ENCODE peak calls at places on chromosome 17, in four cellular contexts. Q is ovary, D is spleen, N is testis. H is an unnamed sample.

GRCh38 chr17:37818689-37819088 is 73.8 kb upstream of the HNF1B start:
- DNase-seq in D (no peak), N (no peak), Q (no peak), H (peak)

GRCh38 chr17:72416905-72417304 is 296.1 kb downstream of the SOX9 start:
- DNase-seq in Q (no peak), N (no peak), D (no peak), H (no peak)

GRCh38 chr17:50692448-50693040 is 15.2 kb downstream of the ANKRD40 start:
- DNase-seq in Q (no peak), N (no peak), D (no peak), H (no peak)

GRCh38 chr17:68821860-68822693 is 133.1 kb downstream of the ABCA8 start:
- DNase-seq in D (no peak), N (no peak), Q (no peak), H (no peak)

GRCh38 chr17:57987582-57988300 is at the start of gene VEZF1:
- DNase-seq in Q (peak), N (peak), D (peak), H (peak)

GRCh38 chr17:65345261-65346060 is 208.3 kb downstream of the RGS9 start:
- DNase-seq in D (no peak), Q (no peak), N (no peak), H (no peak)

GRCh38 chr17:5365831-5366230 is 53.6 kb downstream of the NUP88 start:
- DNase-seq in D (no peak), Q (no peak), N (no peak), H (no peak)

GRCh38 chr17:17724307-17724921 is 43.2 kb downstream of the RAI1 start:
- DNase-seq in Q (peak), D (peak), N (no peak), H (no peak)

GRCh38 chr17:50687200-50688066 is 20.3 kb downstream of the ANKRD40 start:
- DNase-seq in D (no peak), N (peak), Q (peak), H (no peak)

GRCh38 chr17:12790806-12791148 is 1.5 kb downstream of the ARHGAP44 start:
- DNase-seq in N (no peak), Q (no peak), D (no peak), H (no peak)

GRCh38 chr17:12789976-12790805 is 893 bp downstream of the ARHGAP44 start:
- DNase-seq in Q (peak), N (peak), D (peak), H (peak)

GRCh38 chr17:12794919-12795517 is 5.7 kb downstream of the ARHGAP44 start:
- DNase-seq in N (no peak), Q (no peak), D (no peak), H (no peak)

DNA sequence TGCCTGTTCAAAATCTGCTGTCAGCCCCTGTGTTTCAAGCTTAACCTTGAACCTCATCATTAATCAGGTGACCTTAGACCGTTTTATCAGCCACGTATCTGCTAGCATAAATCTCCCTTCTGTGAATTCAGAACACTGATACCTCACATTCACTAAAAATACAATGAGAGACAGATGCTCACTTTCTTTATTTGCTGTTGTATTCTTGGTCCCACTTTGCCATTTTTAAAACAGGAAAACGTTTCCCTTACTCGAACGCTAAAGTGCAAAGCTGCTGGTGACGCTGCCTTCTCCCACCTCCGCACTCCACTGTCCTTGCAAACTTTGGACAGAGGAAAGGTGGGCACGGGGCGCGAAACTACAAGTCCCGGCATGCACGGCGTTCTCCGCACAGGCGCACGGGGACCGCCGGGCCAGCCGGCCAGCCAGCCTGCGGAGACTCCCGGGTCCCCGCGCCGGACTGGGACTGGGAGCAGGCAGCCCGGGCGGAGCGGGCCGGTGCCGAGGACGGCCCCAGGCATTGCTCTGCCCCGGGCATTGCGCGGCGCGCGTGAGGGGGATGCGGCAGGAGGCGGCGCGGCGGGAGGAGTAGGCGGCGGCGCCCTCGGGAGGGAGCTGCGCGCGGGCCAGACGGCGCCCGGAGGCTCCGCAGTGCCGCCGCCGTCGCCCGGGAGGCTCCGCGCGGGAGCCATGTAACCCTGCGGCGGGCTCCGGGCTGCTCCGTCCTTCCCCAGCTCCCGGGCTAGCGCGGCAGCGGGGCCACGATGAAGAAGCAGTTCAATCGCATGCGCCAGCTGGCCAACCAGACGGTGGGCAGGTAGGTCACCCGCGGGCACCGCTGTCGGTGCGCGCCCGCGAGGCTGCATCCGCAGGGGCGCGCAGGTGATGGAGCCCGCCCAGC is at the start of gene ARHGAP44:
- DNase-seq in D (peak), Q (peak), N (peak), H (peak)
- H3K27ac ChIP-seq in D (peak), Q (peak), N (peak), H (peak)

DNA sequence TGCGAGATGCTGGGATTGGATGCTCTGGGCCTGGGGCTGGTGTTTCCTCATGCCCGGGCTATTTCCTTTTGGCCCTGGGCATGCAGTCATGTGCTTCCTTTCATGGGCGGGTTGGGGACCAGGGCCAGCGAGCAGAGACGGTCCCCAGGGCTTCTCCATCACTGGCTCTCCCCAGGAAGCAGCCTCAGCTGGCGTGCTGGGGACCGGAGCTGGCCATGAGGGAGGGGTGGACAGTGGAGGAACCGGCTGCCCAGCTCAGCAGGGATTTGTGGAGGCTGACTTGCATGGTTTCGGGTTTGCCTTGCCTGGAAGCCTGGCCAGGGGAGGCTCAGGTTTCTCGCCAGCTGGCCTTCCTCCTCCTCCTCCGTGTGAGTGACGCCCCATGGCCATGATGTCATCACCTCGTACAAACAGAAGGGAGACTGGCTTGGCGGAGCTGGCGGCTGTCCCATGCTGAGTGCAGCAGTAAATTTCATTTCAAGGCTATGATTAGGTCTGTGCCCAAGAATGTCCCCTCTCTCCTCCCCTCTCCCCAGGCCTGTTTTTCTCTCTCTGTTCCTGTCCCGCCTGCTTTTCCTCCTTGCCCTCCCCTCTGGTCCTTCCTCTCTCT is 8.9 kb upstream of the TIMP2 start:
- DNase-seq in Q (peak), D (peak), N (peak), H (peak)
- H3K4me3 ChIP-seq in Q (peak), D (peak), N (no peak), H (no peak)

DNA sequence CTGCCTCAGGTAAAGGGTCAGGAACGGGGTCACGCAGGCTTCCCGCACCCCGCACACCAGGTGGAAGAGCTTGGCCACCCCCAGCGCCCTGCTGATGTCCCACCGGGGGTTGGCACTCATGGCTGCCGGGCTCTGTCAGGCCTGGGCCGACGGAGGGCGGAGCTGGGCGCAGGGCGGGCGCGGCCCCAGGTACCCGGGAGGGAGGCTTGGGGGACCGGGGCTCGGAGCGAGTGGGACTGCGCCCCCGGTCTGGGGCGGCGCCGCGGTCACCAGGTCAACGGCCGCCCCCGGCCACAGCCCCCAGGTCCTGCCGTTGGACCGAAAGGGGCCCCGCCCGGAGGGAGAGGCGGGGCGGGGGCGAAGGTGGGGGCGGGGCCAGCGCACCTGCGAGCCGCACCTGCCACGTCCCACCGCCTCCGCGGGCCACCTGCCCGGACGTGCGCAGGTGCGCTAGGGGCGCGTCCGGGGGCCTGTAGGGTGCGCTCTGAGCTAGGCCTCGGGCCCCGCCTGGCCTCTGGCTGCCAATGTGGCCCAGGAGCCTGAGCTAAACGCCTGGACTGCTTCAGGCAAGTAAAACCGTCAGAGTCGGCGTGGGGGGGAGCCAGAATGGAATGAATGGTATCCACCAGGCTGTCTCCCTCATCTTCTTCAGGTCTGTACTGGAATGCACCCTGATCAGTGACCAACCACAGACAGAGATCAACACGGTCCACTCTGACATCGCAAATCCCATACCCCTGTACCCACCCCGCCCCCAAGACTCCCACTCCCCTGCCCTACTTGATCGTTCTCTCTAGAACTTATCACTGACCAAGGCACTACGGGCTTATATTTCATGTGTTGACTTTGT is at the start of gene MFSD6L:
- DNase-seq in Q (no peak), N (no peak), D (peak), H (peak)
- TF ChIP-seq POLR2A in Q (no peak), N (no peak), D (no peak), H (peak)

DNA sequence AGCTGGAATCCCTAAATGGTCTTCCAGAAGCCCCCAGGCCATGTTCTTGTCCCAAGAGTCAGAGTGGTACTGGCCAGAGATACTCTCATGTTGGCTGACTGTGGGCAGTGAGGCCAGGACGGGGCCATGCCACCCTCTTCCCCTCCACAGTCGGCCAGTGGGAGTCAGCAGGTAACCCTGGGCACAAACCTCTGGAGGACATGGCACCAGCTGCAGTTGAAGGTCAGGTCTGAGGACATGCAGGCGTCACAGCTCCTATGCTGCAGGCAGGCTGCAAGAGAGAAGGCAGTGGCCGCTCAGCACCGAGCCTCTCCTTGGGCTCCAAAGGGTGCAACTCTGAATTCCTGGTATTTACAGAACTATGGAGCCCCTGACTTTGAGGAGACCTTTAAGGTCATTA is 68.2 kb downstream of the PLXDC1 start:
- DNase-seq in Q (no peak), N (no peak), D (no peak), H (no peak)
- H3K27ac ChIP-seq in Q (no peak), N (no peak), D (peak), H (no peak)

GRCh38 chr17:7816926-7817642 is 16.9 kb upstream of the KDM6B start:
- DNase-seq in N (no peak), D (peak), Q (no peak), H (no peak)
- H3K4me3 ChIP-seq in N (no peak), D (no peak), Q (no peak), H (no peak)

DNA sequence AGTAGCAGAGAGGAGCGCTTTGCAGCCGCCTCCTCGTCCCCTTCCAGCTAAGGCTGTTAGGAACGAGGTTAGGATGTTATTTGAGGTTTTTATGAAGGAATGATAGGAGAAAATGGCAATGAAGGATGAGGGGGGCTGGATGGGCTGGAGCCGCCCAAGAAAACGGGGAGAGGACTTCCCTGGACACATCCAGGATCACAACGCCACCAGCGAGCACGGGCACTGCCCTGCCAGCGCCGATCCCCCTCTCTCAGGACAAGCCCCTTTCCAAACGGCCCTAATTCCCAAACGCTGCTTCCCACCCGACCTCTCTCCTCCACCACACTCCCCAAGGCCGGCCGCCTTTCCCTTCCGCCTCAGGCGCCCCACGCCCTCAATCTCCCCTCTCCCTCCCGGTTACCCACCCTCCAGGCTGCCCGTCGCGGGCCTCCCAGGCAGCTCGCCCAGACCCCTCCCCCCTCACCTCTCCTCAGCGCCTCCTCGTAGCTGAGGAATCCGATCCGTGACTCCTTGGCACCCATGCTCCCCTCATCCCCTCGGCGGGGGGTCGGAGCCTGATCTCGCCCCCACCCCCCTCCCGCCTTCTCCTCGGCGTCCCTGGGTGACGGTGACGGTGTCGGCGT is 403 bp downstream of the USP32 start:
- DNase-seq in N (no peak), D (no peak), Q (no peak), H (no peak)
- TF ChIP-seq POLR2A in N (no peak), D (no peak), Q (no peak), H (peak)

GRCh38 chr17:1779571-1780074 is 17.8 kb downstream of the SERPINF1 start:
- DNase-seq in Q (peak), N (peak), D (no peak), H (peak)
- H3K27ac ChIP-seq in Q (peak), N (peak), D (peak), H (no peak)